ENCODE peak calls at places on chromosomes 16 and 17, in five cellular contexts. H is head of caudate nucleus; V is CD8-positive, alpha-beta T cell; C is mammary epithelial cell; L is type B pancreatic cell. I is an unnamed sample.

GRCh38 chr16:57948027-57948426 is 22.9 kb downstream of the CNGB1 start:
- DNase-seq in V (no peak), H (no peak), C (no peak), L (no peak), I (no peak)

GRCh38 chr16:50366126-50366525 is 2.7 kb downstream of the BRD7 start:
- DNase-seq in V (no peak), H (no peak), L (no peak), C (no peak), I (no peak)

GRCh38 chr16:87468550-87468949 is 24.3 kb downstream of the ZCCHC14 start:
- DNase-seq in L (no peak), H (no peak), V (no peak), C (no peak), I (no peak)

GRCh38 chr17:80976718-80977117 is 14.9 kb upstream of the CHMP6 start:
- DNase-seq in V (no peak), L (no peak), C (no peak), H (no peak), I (no peak)

GRCh38 chr17:38658741-38659345 is 15.9 kb downstream of the EPOP start:
- DNase-seq in H (no peak), L (no peak), C (no peak), V (no peak), I (no peak)

GRCh38 chr17:2335726-2336214 is 487 bp downstream of the TSR1 start:
- DNase-seq in V (no peak), H (no peak), L (no peak), C (no peak), I (no peak)

GRCh38 chr17:55564077-55564476 is 52.8 kb upstream of the SMIM36 start:
- DNase-seq in C (no peak), H (no peak), L (no peak), V (no peak), I (no peak)

GRCh38 chr16:79437764-79438728 is 162.5 kb downstream of the MAF start:
- DNase-seq in L (peak; percentile 76), H (peak; percentile 49), C (no peak), V (no peak), I (no peak)

GRCh38 chr17:27315796-27316465 is 22.0 kb downstream of the WSB1 start:
- DNase-seq in C (no peak), V (no peak), L (no peak), H (no peak), I (peak; percentile 17)

GRCh38 chr16:55146939-55147338 is 177.1 kb upstream of the IRX6 start:
- DNase-seq in V (no peak), C (no peak), H (no peak), L (no peak), I (no peak)

GRCh38 chr17:62098623-62099231 is 33.6 kb upstream of the MED13 start:
- DNase-seq in L (no peak), V (no peak), C (no peak), H (no peak), I (no peak)

GRCh38 chr17:4365628-4366311 is 705 bp downstream of the UBE2G1 start:
- DNase-seq in C (no peak), H (no peak), V (no peak), L (peak; percentile 77), I (no peak)

GRCh38 chr17:49995055-49995738 is at the start of gene DLX3:
- DNase-seq in H (no peak), L (peak; percentile 89), C (peak; percentile 73), V (peak; percentile 31), I (no peak)

GRCh38 chr16:11667221-11667823 is 933 bp upstream of the SNN start:
- DNase-seq in C (no peak), L (no peak), V (no peak), H (no peak), I (no peak)

GRCh38 chr17:27224526-27225315 is 69.2 kb upstream of the WSB1 start:
- DNase-seq in H (no peak), C (no peak), V (no peak), L (no peak), I (no peak)

I was measured in esophagus muscularis mucosa.